ENCODE peak calls at places on chromosomes 2 and 18, in nine cellular contexts. W is lung, M is neural progenitor cell, G is osteoblast, I is IMR-90, N is ascending aorta, U is adrenal gland, Q is left lung, F is mucosa of descending colon. T is an unnamed sample. For H3K9me3, the result is how much of the 10 kb centered on the place peaks cover.

GRCh38 chr18:45046226-45046625 is 365.5 kb downstream of the SETBP1 start:
- DNase-seq in W (no peak), M (no peak), G (no peak), I (no peak), N (no peak), U (no peak), Q (no peak), F (no peak), T (no peak)

GRCh38 chr2:136171223-136171622 is 53.3 kb upstream of the CXCR4 start:
- DNase-seq in W (no peak), M (no peak), G (no peak), I (no peak), N (no peak), U (no peak), Q (no peak), F (no peak), T (no peak)

GRCh38 chr2:71457123-71457958 is 4.0 kb downstream of the DYSF start:
- DNase-seq in W (peak), M (no peak), G (no peak), I (no peak), N (no peak), U (no peak), Q (no peak), F (no peak), T (no peak)

GRCh38 chr2:47204691-47205090 is 49.6 kb upstream of the STPG4 start:
- DNase-seq in W (no peak), M (no peak), G (no peak), I (no peak), N (no peak), U (no peak), Q (no peak), F (no peak), T (no peak)

GRCh38 chr2:30990176-30990575 is 148.1 kb downstream of the GALNT14 start:
- DNase-seq in W (no peak), M (peak), G (no peak), I (no peak), N (no peak), U (no peak), Q (no peak), F (no peak), T (no peak)

GRCh38 chr2:175871331-175871730 is 130.7 kb downstream of the LNPK start:
- DNase-seq in W (no peak), M (no peak), G (peak), I (peak), N (no peak), U (no peak), Q (no peak), F (no peak), T (no peak)

GRCh38 chr2:68847751-68848150 is 23.4 kb downstream of the BMP10 start:
- DNase-seq in W (no peak), M (no peak), G (no peak), I (no peak), N (no peak), U (no peak), Q (no peak), F (no peak), T (no peak)

GRCh38 chr2:225288986-225289385 is 110.5 kb upstream of the NYAP2 start:
- DNase-seq in W (no peak), M (no peak), G (peak), I (peak), N (no peak), U (no peak), Q (no peak), F (no peak), T (no peak)

GRCh38 chr2:44291281-44292248 is 16.3 kb downstream of the SLC3A1 start:
- DNase-seq in W (peak), M (peak), G (peak), I (peak), N (no peak), U (peak), Q (no peak), F (peak), T (no peak)

GRCh38 chr2:223997938-223998337 is 40.7 kb downstream of the MRPL44 start:
- DNase-seq in W (no peak), M (peak), G (no peak), I (peak), N (no peak), U (no peak), Q (no peak), F (no peak), T (no peak)

GRCh38 chr2:138455275-138455674 is 46.3 kb upstream of the SPOPL start:
- DNase-seq in W (no peak), M (no peak), G (no peak), I (no peak), N (no peak), U (no peak), Q (no peak), F (no peak), T (no peak)

GRCh38 chr2:147594038-147594437 is 250.8 kb upstream of the ACVR2A start:
- DNase-seq in W (no peak), M (no peak), G (no peak), I (no peak), N (no peak), U (no peak), Q (no peak), F (peak), T (no peak)

GRCh38 chr2:28282861-28283646 is 109.6 kb upstream of the FOSL2 start:
- DNase-seq in W (no peak), M (no peak), G (no peak), I (no peak), N (no peak), U (no peak), Q (no peak), F (no peak), T (no peak)

GRCh38 chr2:28280576-28280975 is 112.1 kb upstream of the FOSL2 start:
- DNase-seq in W (no peak), M (no peak), G (no peak), I (no peak), N (no peak), U (no peak), Q (no peak), F (no peak), T (no peak)

GRCh38 chr2:28283861-28284260 is 108.8 kb upstream of the FOSL2 start:
- DNase-seq in W (no peak), M (no peak), G (no peak), I (no peak), N (no peak), U (no peak), Q (no peak), F (no peak), T (no peak)

GRCh38 chr2:28282248-28282647 is 110.4 kb upstream of the FOSL2 start:
- DNase-seq in W (no peak), M (no peak), G (no peak), I (no peak), N (no peak), U (no peak), Q (no peak), F (no peak), T (no peak)

DNA sequence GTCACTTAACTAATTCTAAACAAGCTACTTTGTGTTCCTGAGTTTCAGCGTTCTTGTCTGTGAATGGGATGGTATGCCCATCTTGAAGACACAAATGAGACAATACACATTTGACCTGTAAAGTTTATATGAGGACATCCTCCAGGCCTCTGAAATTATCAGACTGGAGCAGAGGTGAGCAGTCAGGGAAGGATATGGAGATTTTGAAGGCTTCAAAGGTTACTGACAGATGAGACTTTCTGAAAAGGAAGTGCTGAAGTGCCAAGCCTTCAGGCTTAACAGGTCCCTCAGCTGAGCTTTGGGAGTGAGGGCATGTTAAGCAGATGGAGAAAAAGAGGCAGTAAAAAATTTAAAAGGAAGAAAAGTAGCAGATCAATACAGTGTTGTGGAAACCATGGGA is 110.9 kb upstream of the FOSL2 start:
- DNase-seq in W (no peak), M (no peak), G (no peak), I (no peak), N (no peak), U (no peak), Q (no peak), F (no peak), T (no peak)
- H3K9me3 ChIP-seq in W (under half), M (under half), G (under half), I (under half), N (under half), U (under half), Q (under half), F (under half), T (under half)

DNA sequence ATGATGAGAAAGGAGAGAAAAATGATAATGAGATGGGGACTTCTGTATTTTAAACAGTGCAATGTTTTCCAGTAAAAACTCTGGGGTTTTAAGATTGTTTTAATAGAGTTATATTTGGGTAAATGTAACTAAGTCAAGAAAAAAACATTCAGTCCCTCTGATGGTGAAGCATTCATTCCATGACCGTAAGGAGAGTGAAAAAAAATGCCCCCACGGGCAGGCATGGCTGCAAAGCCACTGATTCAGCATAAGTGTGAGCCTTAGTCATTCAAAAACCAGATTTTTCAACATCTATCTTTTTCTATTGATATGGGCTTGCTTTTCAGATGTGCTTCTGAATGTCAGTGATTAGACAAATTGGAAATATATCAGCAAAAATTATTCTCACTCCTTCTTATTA is 957.8 kb downstream of the SLC4A3 start:
- DNase-seq in W (no peak), M (no peak), G (no peak), I (peak), N (no peak), U (no peak), Q (no peak), F (no peak), T (no peak)
- H3K4me3 ChIP-seq in W (no peak), M (no peak), G (no peak), I (no peak), N (no peak), U (no peak), Q (no peak), F (no peak), T (no peak)

GRCh38 chr2:100818606-100819364 is 1.2 kb upstream of the NPAS2 start:
- DNase-seq in W (peak), M (peak), G (peak), I (peak), N (peak), U (peak), Q (peak), F (peak), T (peak)
- TF ChIP-seq CTCF in W (no peak), M (peak), G (peak), I (peak), N (no peak), U (no peak), Q (no peak), F (no peak), T (no peak)

DNA sequence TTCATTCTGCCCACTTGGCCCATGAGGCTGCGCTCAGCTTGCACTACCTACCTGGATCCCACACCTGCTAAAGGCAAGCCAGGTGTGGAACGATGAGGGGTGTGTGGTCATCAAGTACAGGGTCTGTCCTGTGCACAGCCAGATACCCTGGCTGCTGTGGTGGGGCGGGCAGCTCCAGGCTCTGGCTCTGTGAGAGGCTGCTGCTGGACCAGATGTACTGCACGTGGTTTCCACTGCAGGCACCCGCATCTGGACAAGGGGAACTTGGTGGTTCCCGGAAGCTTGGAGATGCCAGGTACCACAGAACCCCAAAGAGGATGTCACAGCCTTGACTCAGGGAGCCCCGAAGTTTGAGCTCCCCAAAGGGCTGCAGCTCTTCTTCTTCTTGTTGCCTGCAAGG is 68.1 kb upstream of the ZNF804A start:
- DNase-seq in W (no peak), M (no peak), G (no peak), I (no peak), N (no peak), U (no peak), Q (peak), F (no peak), T (no peak)
- H3K9me3 ChIP-seq in W (under half), M (under half), G (under half), I (under half), N (under half), U (under half), Q (under half), F (under half), T (under half)

DNA sequence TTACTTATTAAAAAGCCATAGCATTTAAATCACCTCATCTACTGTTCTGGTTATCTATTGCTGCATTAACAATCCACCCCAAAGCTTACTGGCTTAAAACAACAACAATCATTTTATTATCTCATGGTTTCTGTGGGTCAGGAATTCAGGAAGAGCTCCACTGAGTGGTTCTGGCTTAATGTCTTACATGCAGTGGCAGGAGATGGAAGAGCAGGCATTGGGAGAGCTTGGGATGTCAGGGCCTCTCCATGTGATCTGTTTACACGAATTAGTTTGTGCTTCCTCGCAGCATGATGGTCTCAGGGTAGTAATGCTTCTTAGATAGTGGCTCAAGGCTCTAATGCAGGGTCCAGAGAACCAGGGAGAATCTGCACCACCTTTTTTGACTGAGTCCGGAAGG is 14.4 kb upstream of the REL start:
- DNase-seq in W (no peak), M (no peak), G (peak), I (no peak), N (no peak), U (no peak), Q (no peak), F (no peak), T (no peak)
- H3K4me3 ChIP-seq in W (no peak), M (no peak), G (no peak), I (no peak), N (no peak), U (no peak), Q (no peak), F (no peak), T (no peak)

GRCh38 chr2:62163106-62163831 is 32.6 kb upstream of the B3GNT2 start:
- DNase-seq in W (no peak), M (peak), G (no peak), I (no peak), N (no peak), U (no peak), Q (no peak), F (no peak), T (no peak)
- TF ChIP-seq CTCF in W (no peak), M (no peak), G (no peak), I (no peak), N (no peak), U (no peak), Q (no peak), F (no peak), T (no peak)

GRCh38 chr2:126106006-126106405 is 550.0 kb upstream of the GYPC start:
- DNase-seq in W (no peak), M (no peak), G (no peak), I (no peak), N (no peak), U (no peak), Q (no peak), F (no peak), T (no peak)

GRCh38 chr2:126107883-126108282 is 548.1 kb upstream of the GYPC start:
- DNase-seq in W (no peak), M (no peak), G (no peak), I (no peak), N (no peak), U (no peak), Q (no peak), F (no peak), T (no peak)
- H3K9me3 ChIP-seq in W (under half), M (under half), G (under half), I (under half), N (under half), U (under half), Q (under half), F (under half), T (under half)